ENCODE peak calls at places on chromosomes 2 and 18, in nine cellular contexts. One of them, this sample, is unnamed.

GRCh38 chr2:135875491-135876065 is 665 bp downstream of the MCM6 start:
- DNase-seq in frontal cortex: no peak
- DNase-seq in ureter: peak; percentile 50
- DNase-seq in non-pigmented ciliary epithelial cell: peak; percentile 20
- DNase-seq in nucleus accumbens: peak; percentile 55
- DNase-seq in NCI-H1436: peak; percentile 5
- DNase-seq in HTR-8/SVneo: peak; percentile 56
- DNase-seq in globus pallidus: peak; percentile 24
- DNase-seq in stimulated activated CD8-positive, alpha-beta memory T cell treated with anti-CD3 and anti-CD28 coated beads, Interleukin-2, amount 100 ng/mL, for 48 hours: peak; percentile 71
- DNase-seq in this sample: peak; percentile 72

GRCh38 chr2:231683292-231683898 is 24.9 kb upstream of the PTMA start:
- DNase-seq in frontal cortex: peak; percentile 71
- DNase-seq in non-pigmented ciliary epithelial cell: no peak
- DNase-seq in globus pallidus: peak; percentile 92
- DNase-seq in nucleus accumbens: peak; percentile 73
- DNase-seq in HTR-8/SVneo: no peak
- DNase-seq in ureter: no peak
- DNase-seq in NCI-H1436: peak; percentile 81
- DNase-seq in stimulated activated CD8-positive, alpha-beta memory T cell treated with anti-CD3 and anti-CD28 coated beads, Interleukin-2, amount 100 ng/mL, for 48 hours: no peak
- DNase-seq in this sample: no peak

GRCh38 chr2:182115258-182115657 is 129.6 kb downstream of the PPP1R1C start:
- DNase-seq in non-pigmented ciliary epithelial cell: no peak
- DNase-seq in HTR-8/SVneo: no peak
- DNase-seq in ureter: no peak
- DNase-seq in NCI-H1436: no peak
- DNase-seq in nucleus accumbens: no peak
- DNase-seq in frontal cortex: no peak
- DNase-seq in globus pallidus: no peak
- DNase-seq in stimulated activated CD8-positive, alpha-beta memory T cell treated with anti-CD3 and anti-CD28 coated beads, Interleukin-2, amount 100 ng/mL, for 48 hours: no peak
- DNase-seq in this sample: no peak

GRCh38 chr2:31203916-31204315 is 13.4 kb downstream of the CAPN14 start:
- DNase-seq in NCI-H1436: no peak
- DNase-seq in HTR-8/SVneo: no peak
- DNase-seq in frontal cortex: no peak
- DNase-seq in nucleus accumbens: no peak
- DNase-seq in stimulated activated CD8-positive, alpha-beta memory T cell treated with anti-CD3 and anti-CD28 coated beads, Interleukin-2, amount 100 ng/mL, for 48 hours: no peak
- DNase-seq in globus pallidus: no peak
- DNase-seq in ureter: no peak
- DNase-seq in non-pigmented ciliary epithelial cell: no peak
- DNase-seq in this sample: no peak

GRCh38 chr2:17583646-17584045 is 43.1 kb downstream of the VSNL1 start:
- DNase-seq in nucleus accumbens: no peak
- DNase-seq in stimulated activated CD8-positive, alpha-beta memory T cell treated with anti-CD3 and anti-CD28 coated beads, Interleukin-2, amount 100 ng/mL, for 48 hours: no peak
- DNase-seq in globus pallidus: no peak
- DNase-seq in HTR-8/SVneo: no peak
- DNase-seq in frontal cortex: no peak
- DNase-seq in ureter: no peak
- DNase-seq in non-pigmented ciliary epithelial cell: no peak
- DNase-seq in NCI-H1436: no peak
- DNase-seq in this sample: no peak

GRCh38 chr2:42196403-42197267 is 27.5 kb downstream of the EML4 start:
- DNase-seq in globus pallidus: peak; percentile 65
- DNase-seq in non-pigmented ciliary epithelial cell: no peak
- DNase-seq in frontal cortex: no peak
- DNase-seq in nucleus accumbens: peak; percentile 18
- DNase-seq in stimulated activated CD8-positive, alpha-beta memory T cell treated with anti-CD3 and anti-CD28 coated beads, Interleukin-2, amount 100 ng/mL, for 48 hours: no peak
- DNase-seq in HTR-8/SVneo: peak; percentile 59
- DNase-seq in NCI-H1436: no peak
- DNase-seq in ureter: no peak
- DNase-seq in this sample: no peak

GRCh38 chr2:234500394-234501006 is 3.6 kb upstream of the ARL4C start:
- DNase-seq in nucleus accumbens: peak; percentile 39
- DNase-seq in non-pigmented ciliary epithelial cell: no peak
- DNase-seq in NCI-H1436: peak; percentile 73
- DNase-seq in HTR-8/SVneo: no peak
- DNase-seq in stimulated activated CD8-positive, alpha-beta memory T cell treated with anti-CD3 and anti-CD28 coated beads, Interleukin-2, amount 100 ng/mL, for 48 hours: peak; percentile 38
- DNase-seq in globus pallidus: peak; percentile 47
- DNase-seq in ureter: peak; percentile 77
- DNase-seq in frontal cortex: no peak
- DNase-seq in this sample: peak; percentile 64

GRCh38 chr2:217049931-217050330 is 190.1 kb upstream of the TNP1 start:
- DNase-seq in non-pigmented ciliary epithelial cell: no peak
- DNase-seq in frontal cortex: no peak
- DNase-seq in stimulated activated CD8-positive, alpha-beta memory T cell treated with anti-CD3 and anti-CD28 coated beads, Interleukin-2, amount 100 ng/mL, for 48 hours: no peak
- DNase-seq in NCI-H1436: no peak
- DNase-seq in nucleus accumbens: no peak
- DNase-seq in HTR-8/SVneo: no peak
- DNase-seq in globus pallidus: no peak
- DNase-seq in ureter: no peak
- DNase-seq in this sample: no peak

GRCh38 chr18:58004317-58004716 is 39.7 kb upstream of the NEDD4L start:
- DNase-seq in frontal cortex: no peak
- DNase-seq in globus pallidus: no peak
- DNase-seq in NCI-H1436: no peak
- DNase-seq in HTR-8/SVneo: peak; percentile 22
- DNase-seq in stimulated activated CD8-positive, alpha-beta memory T cell treated with anti-CD3 and anti-CD28 coated beads, Interleukin-2, amount 100 ng/mL, for 48 hours: no peak
- DNase-seq in nucleus accumbens: no peak
- DNase-seq in ureter: no peak
- DNase-seq in non-pigmented ciliary epithelial cell: peak; percentile 51
- DNase-seq in this sample: no peak

GRCh38 chr2:73212098-73212447 is 2.0 kb upstream of the SMYD5 start:
- DNase-seq in globus pallidus: no peak
- DNase-seq in ureter: no peak
- DNase-seq in NCI-H1436: no peak
- DNase-seq in stimulated activated CD8-positive, alpha-beta memory T cell treated with anti-CD3 and anti-CD28 coated beads, Interleukin-2, amount 100 ng/mL, for 48 hours: no peak
- DNase-seq in non-pigmented ciliary epithelial cell: no peak
- DNase-seq in frontal cortex: no peak
- DNase-seq in nucleus accumbens: no peak
- DNase-seq in HTR-8/SVneo: no peak
- DNase-seq in this sample: no peak

GRCh38 chr2:199309973-199310372 is 147.8 kb downstream of the SATB2 start:
- DNase-seq in non-pigmented ciliary epithelial cell: no peak
- DNase-seq in NCI-H1436: peak; percentile 92
- DNase-seq in ureter: no peak
- DNase-seq in nucleus accumbens: no peak
- DNase-seq in HTR-8/SVneo: no peak
- DNase-seq in globus pallidus: no peak
- DNase-seq in stimulated activated CD8-positive, alpha-beta memory T cell treated with anti-CD3 and anti-CD28 coated beads, Interleukin-2, amount 100 ng/mL, for 48 hours: no peak
- DNase-seq in frontal cortex: no peak
- DNase-seq in this sample: no peak

GRCh38 chr2:36376319-36376765 is 20.8 kb downstream of the CRIM1 start:
- DNase-seq in ureter: peak; percentile 73
- DNase-seq in non-pigmented ciliary epithelial cell: no peak
- DNase-seq in frontal cortex: no peak
- DNase-seq in NCI-H1436: no peak
- DNase-seq in globus pallidus: no peak
- DNase-seq in stimulated activated CD8-positive, alpha-beta memory T cell treated with anti-CD3 and anti-CD28 coated beads, Interleukin-2, amount 100 ng/mL, for 48 hours: no peak
- DNase-seq in HTR-8/SVneo: no peak
- DNase-seq in nucleus accumbens: peak; percentile 55
- DNase-seq in this sample: no peak

GRCh38 chr2:133255363-133255762 is 312.9 kb downstream of the NCKAP5 start:
- DNase-seq in frontal cortex: no peak
- DNase-seq in stimulated activated CD8-positive, alpha-beta memory T cell treated with anti-CD3 and anti-CD28 coated beads, Interleukin-2, amount 100 ng/mL, for 48 hours: no peak
- DNase-seq in HTR-8/SVneo: no peak
- DNase-seq in globus pallidus: peak; percentile 74
- DNase-seq in NCI-H1436: no peak
- DNase-seq in ureter: no peak
- DNase-seq in nucleus accumbens: no peak
- DNase-seq in non-pigmented ciliary epithelial cell: no peak
- DNase-seq in this sample: no peak

GRCh38 chr2:157420771-157421323 is 23.0 kb downstream of the CYTIP start:
- DNase-seq in ureter: no peak
- DNase-seq in HTR-8/SVneo: no peak
- DNase-seq in globus pallidus: no peak
- DNase-seq in stimulated activated CD8-positive, alpha-beta memory T cell treated with anti-CD3 and anti-CD28 coated beads, Interleukin-2, amount 100 ng/mL, for 48 hours: no peak
- DNase-seq in NCI-H1436: no peak
- DNase-seq in frontal cortex: no peak
- DNase-seq in non-pigmented ciliary epithelial cell: no peak
- DNase-seq in nucleus accumbens: no peak
- DNase-seq in this sample: no peak

GRCh38 chr2:85997016-85997970 is 108.4 kb downstream of the POLR1A start:
- DNase-seq in globus pallidus: peak; percentile 75
- DNase-seq in non-pigmented ciliary epithelial cell: no peak
- DNase-seq in HTR-8/SVneo: no peak
- DNase-seq in NCI-H1436: no peak
- DNase-seq in stimulated activated CD8-positive, alpha-beta memory T cell treated with anti-CD3 and anti-CD28 coated beads, Interleukin-2, amount 100 ng/mL, for 48 hours: no peak
- DNase-seq in nucleus accumbens: peak; percentile 55
- DNase-seq in frontal cortex: no peak
- DNase-seq in ureter: peak; percentile 73
- DNase-seq in this sample: no peak

GRCh38 chr18:41354151-41354550 is 600.9 kb upstream of the PIK3C3 start:
- DNase-seq in non-pigmented ciliary epithelial cell: no peak
- DNase-seq in frontal cortex: no peak
- DNase-seq in HTR-8/SVneo: no peak
- DNase-seq in globus pallidus: no peak
- DNase-seq in NCI-H1436: no peak
- DNase-seq in nucleus accumbens: no peak
- DNase-seq in stimulated activated CD8-positive, alpha-beta memory T cell treated with anti-CD3 and anti-CD28 coated beads, Interleukin-2, amount 100 ng/mL, for 48 hours: no peak
- DNase-seq in ureter: no peak
- DNase-seq in this sample: no peak

GRCh38 chr18:3217930-3218647 is 1.7 kb downstream of the MYOM1 start:
- DNase-seq in nucleus accumbens: no peak
- DNase-seq in stimulated activated CD8-positive, alpha-beta memory T cell treated with anti-CD3 and anti-CD28 coated beads, Interleukin-2, amount 100 ng/mL, for 48 hours: no peak
- DNase-seq in globus pallidus: no peak
- DNase-seq in ureter: no peak
- DNase-seq in non-pigmented ciliary epithelial cell: no peak
- DNase-seq in HTR-8/SVneo: peak; percentile 5
- DNase-seq in NCI-H1436: no peak
- DNase-seq in frontal cortex: no peak
- DNase-seq in this sample: no peak

GRCh38 chr2:144331652-144332355 is 188.1 kb downstream of the ZEB2 start:
- DNase-seq in HTR-8/SVneo: peak; percentile 41
- DNase-seq in non-pigmented ciliary epithelial cell: no peak
- DNase-seq in globus pallidus: peak; percentile 30
- DNase-seq in NCI-H1436: no peak
- DNase-seq in stimulated activated CD8-positive, alpha-beta memory T cell treated with anti-CD3 and anti-CD28 coated beads, Interleukin-2, amount 100 ng/mL, for 48 hours: no peak
- DNase-seq in ureter: peak; percentile 70
- DNase-seq in nucleus accumbens: no peak
- DNase-seq in frontal cortex: no peak
- DNase-seq in this sample: no peak

GRCh38 chr2:203685081-203685621 is 21.3 kb upstream of the CD28 start:
- DNase-seq in ureter: no peak
- DNase-seq in nucleus accumbens: no peak
- DNase-seq in stimulated activated CD8-positive, alpha-beta memory T cell treated with anti-CD3 and anti-CD28 coated beads, Interleukin-2, amount 100 ng/mL, for 48 hours: no peak
- DNase-seq in HTR-8/SVneo: peak; percentile 23
- DNase-seq in non-pigmented ciliary epithelial cell: peak; percentile 86
- DNase-seq in frontal cortex: no peak
- DNase-seq in globus pallidus: no peak
- DNase-seq in NCI-H1436: no peak
- DNase-seq in this sample: no peak

GRCh38 chr2:84077504-84077903 is 381.6 kb downstream of the SUCLG1 start:
- DNase-seq in non-pigmented ciliary epithelial cell: no peak
- DNase-seq in stimulated activated CD8-positive, alpha-beta memory T cell treated with anti-CD3 and anti-CD28 coated beads, Interleukin-2, amount 100 ng/mL, for 48 hours: no peak
- DNase-seq in nucleus accumbens: peak; percentile 9
- DNase-seq in NCI-H1436: no peak
- DNase-seq in ureter: no peak
- DNase-seq in globus pallidus: peak; percentile 37
- DNase-seq in frontal cortex: no peak
- DNase-seq in HTR-8/SVneo: peak; percentile 14
- DNase-seq in this sample: no peak

GRCh38 chr2:17470855-17471641 is 47.2 kb downstream of the RAD51AP2 start:
- DNase-seq in globus pallidus: no peak
- DNase-seq in frontal cortex: no peak
- DNase-seq in non-pigmented ciliary epithelial cell: peak; percentile 45
- DNase-seq in ureter: no peak
- DNase-seq in nucleus accumbens: no peak
- DNase-seq in NCI-H1436: no peak
- DNase-seq in HTR-8/SVneo: no peak
- DNase-seq in stimulated activated CD8-positive, alpha-beta memory T cell treated with anti-CD3 and anti-CD28 coated beads, Interleukin-2, amount 100 ng/mL, for 48 hours: no peak
- DNase-seq in this sample: no peak

GRCh38 chr18:58998421-58999203 is 133.9 kb downstream of the ZNF532 start:
- DNase-seq in nucleus accumbens: peak; percentile 9
- DNase-seq in ureter: peak; percentile 65
- DNase-seq in stimulated activated CD8-positive, alpha-beta memory T cell treated with anti-CD3 and anti-CD28 coated beads, Interleukin-2, amount 100 ng/mL, for 48 hours: no peak
- DNase-seq in frontal cortex: no peak
- DNase-seq in non-pigmented ciliary epithelial cell: no peak
- DNase-seq in NCI-H1436: no peak
- DNase-seq in HTR-8/SVneo: no peak
- DNase-seq in globus pallidus: no peak
- DNase-seq in this sample: no peak

GRCh38 chr2:208373460-208374089 is 33.0 kb upstream of the PTH2R start:
- DNase-seq in NCI-H1436: peak; percentile 38
- DNase-seq in stimulated activated CD8-positive, alpha-beta memory T cell treated with anti-CD3 and anti-CD28 coated beads, Interleukin-2, amount 100 ng/mL, for 48 hours: no peak
- DNase-seq in globus pallidus: peak; percentile 40
- DNase-seq in HTR-8/SVneo: peak; percentile 48
- DNase-seq in non-pigmented ciliary epithelial cell: no peak
- DNase-seq in ureter: peak; percentile 51
- DNase-seq in frontal cortex: peak; percentile 44
- DNase-seq in nucleus accumbens: peak; percentile 3
- DNase-seq in this sample: no peak

GRCh38 chr18:9055185-9055584 is 47.3 kb upstream of the NDUFV2 start:
- DNase-seq in stimulated activated CD8-positive, alpha-beta memory T cell treated with anti-CD3 and anti-CD28 coated beads, Interleukin-2, amount 100 ng/mL, for 48 hours: no peak
- DNase-seq in HTR-8/SVneo: peak; percentile 59
- DNase-seq in nucleus accumbens: no peak
- DNase-seq in frontal cortex: no peak
- DNase-seq in non-pigmented ciliary epithelial cell: peak; percentile 46
- DNase-seq in NCI-H1436: no peak
- DNase-seq in globus pallidus: no peak
- DNase-seq in ureter: no peak
- DNase-seq in this sample: no peak

GRCh38 chr2:154455201-154455600 is 243.3 kb upstream of the KCNJ3 start:
- DNase-seq in nucleus accumbens: no peak
- DNase-seq in HTR-8/SVneo: no peak
- DNase-seq in frontal cortex: no peak
- DNase-seq in NCI-H1436: no peak
- DNase-seq in stimulated activated CD8-positive, alpha-beta memory T cell treated with anti-CD3 and anti-CD28 coated beads, Interleukin-2, amount 100 ng/mL, for 48 hours: no peak
- DNase-seq in ureter: no peak
- DNase-seq in globus pallidus: no peak
- DNase-seq in non-pigmented ciliary epithelial cell: no peak
- DNase-seq in this sample: no peak

GRCh38 chr18:21262979-21263378 is 20.9 kb downstream of the GREB1L start:
- DNase-seq in NCI-H1436: no peak
- DNase-seq in frontal cortex: no peak
- DNase-seq in HTR-8/SVneo: no peak
- DNase-seq in non-pigmented ciliary epithelial cell: no peak
- DNase-seq in nucleus accumbens: peak; percentile 50
- DNase-seq in globus pallidus: peak; percentile 90
- DNase-seq in stimulated activated CD8-positive, alpha-beta memory T cell treated with anti-CD3 and anti-CD28 coated beads, Interleukin-2, amount 100 ng/mL, for 48 hours: no peak
- DNase-seq in ureter: no peak
- DNase-seq in this sample: no peak

GRCh38 chr18:42564761-42565160 is 550.7 kb downstream of the RIT2 start:
- DNase-seq in non-pigmented ciliary epithelial cell: no peak
- DNase-seq in globus pallidus: peak; percentile 83
- DNase-seq in ureter: no peak
- DNase-seq in stimulated activated CD8-positive, alpha-beta memory T cell treated with anti-CD3 and anti-CD28 coated beads, Interleukin-2, amount 100 ng/mL, for 48 hours: no peak
- DNase-seq in frontal cortex: peak; percentile 1
- DNase-seq in HTR-8/SVneo: no peak
- DNase-seq in NCI-H1436: no peak
- DNase-seq in nucleus accumbens: peak; percentile 3
- DNase-seq in this sample: no peak

GRCh38 chr18:7568426-7568825 is 1.3 kb downstream of the PTPRM start:
- DNase-seq in NCI-H1436: no peak
- DNase-seq in HTR-8/SVneo: peak; percentile 32
- DNase-seq in globus pallidus: peak; percentile 9
- DNase-seq in ureter: peak; percentile 53
- DNase-seq in non-pigmented ciliary epithelial cell: no peak
- DNase-seq in nucleus accumbens: peak; percentile 42
- DNase-seq in stimulated activated CD8-positive, alpha-beta memory T cell treated with anti-CD3 and anti-CD28 coated beads, Interleukin-2, amount 100 ng/mL, for 48 hours: no peak
- DNase-seq in frontal cortex: no peak
- DNase-seq in this sample: no peak

GRCh38 chr2:136116813-136117390 is 1.0 kb downstream of the CXCR4 start:
- DNase-seq in nucleus accumbens: peak; percentile 30
- DNase-seq in frontal cortex: no peak
- DNase-seq in non-pigmented ciliary epithelial cell: no peak
- DNase-seq in NCI-H1436: no peak
- DNase-seq in ureter: no peak
- DNase-seq in HTR-8/SVneo: no peak
- DNase-seq in stimulated activated CD8-positive, alpha-beta memory T cell treated with anti-CD3 and anti-CD28 coated beads, Interleukin-2, amount 100 ng/mL, for 48 hours: peak; percentile 43
- DNase-seq in globus pallidus: no peak
- DNase-seq in this sample: peak; percentile 72

GRCh38 chr2:173033080-173033479 is 42.6 kb upstream of the MAP3K20 start:
- DNase-seq in non-pigmented ciliary epithelial cell: no peak
- DNase-seq in NCI-H1436: no peak
- DNase-seq in HTR-8/SVneo: no peak
- DNase-seq in nucleus accumbens: no peak
- DNase-seq in stimulated activated CD8-positive, alpha-beta memory T cell treated with anti-CD3 and anti-CD28 coated beads, Interleukin-2, amount 100 ng/mL, for 48 hours: no peak
- DNase-seq in ureter: no peak
- DNase-seq in globus pallidus: no peak
- DNase-seq in frontal cortex: no peak
- DNase-seq in this sample: no peak

GRCh38 chr2:144659731-144660275 is 139.9 kb upstream of the ZEB2 start:
- DNase-seq in HTR-8/SVneo: peak; percentile 10
- DNase-seq in globus pallidus: no peak
- DNase-seq in stimulated activated CD8-positive, alpha-beta memory T cell treated with anti-CD3 and anti-CD28 coated beads, Interleukin-2, amount 100 ng/mL, for 48 hours: peak; percentile 18
- DNase-seq in NCI-H1436: no peak
- DNase-seq in frontal cortex: no peak
- DNase-seq in non-pigmented ciliary epithelial cell: peak; percentile 96
- DNase-seq in ureter: no peak
- DNase-seq in nucleus accumbens: no peak
- DNase-seq in this sample: no peak

This sample was measured in activated CD4-positive, CD25-positive, alpha-beta regulatory T cell treated with anti-CD3 and anti-CD28 coated beads, Interleukin-2, amount 50 U/mL, for 72 hours.